ENCODE peak calls at places on chromosome 2, in four cellular contexts. Q, X, R and Z are unnamed samples.

GRCh38 chr2:45614871-45615270 is 3.8 kb upstream of the SRBD1 start:
- DNase-seq in Q (no peak), X (no peak), R (no peak), Z (no peak)

GRCh38 chr2:232522014-232522854 is 2.0 kb downstream of the PRSS56 start:
- DNase-seq in Q (no peak), X (peak), R (peak), Z (peak)

GRCh38 chr2:13550832-13551231 is 834.1 kb downstream of the TRIB2 start:
- DNase-seq in Q (no peak), X (no peak), R (no peak), Z (no peak)

GRCh38 chr2:203808041-203808750 is 59.4 kb upstream of the CTLA4 start:
- DNase-seq in Q (peak), X (no peak), R (no peak), Z (peak)

GRCh38 chr2:125296742-125297141 is 1271.7 kb downstream of the CNTNAP5 start:
- DNase-seq in Q (no peak), X (no peak), R (no peak), Z (no peak)

GRCh38 chr2:108399479-108399878 is 21.7 kb downstream of the SULT1C4 start:
- DNase-seq in Q (no peak), X (no peak), R (no peak), Z (no peak)

GRCh38 chr2:233387667-233388528 is 33.6 kb downstream of the DGKD start:
- DNase-seq in Q (peak), X (no peak), R (no peak), Z (peak)

GRCh38 chr2:96533292-96534073 is 3.1 kb upstream of the ARID5A start:
- DNase-seq in Q (peak), X (no peak), R (no peak), Z (no peak)

GRCh38 chr2:13006829-13007715 is 290.3 kb downstream of the TRIB2 start:
- DNase-seq in Q (peak), X (peak), R (peak), Z (peak)

GRCh38 chr2:15122915-15123314 is 438.2 kb downstream of the NBAS start:
- DNase-seq in Q (no peak), X (no peak), R (no peak), Z (no peak)

GRCh38 chr2:120819720-120820210 is 84.1 kb downstream of the GLI2 start:
- DNase-seq in Q (no peak), X (no peak), R (no peak), Z (no peak)

GRCh38 chr2:231017250-231017636 is 20.1 kb upstream of the C2orf72 start:
- DNase-seq in Q (no peak), X (no peak), R (no peak), Z (no peak)

GRCh38 chr2:12819721-12820120 is 103.0 kb downstream of the TRIB2 start:
- DNase-seq in Q (no peak), X (no peak), R (no peak), Z (no peak)

GRCh38 chr2:38371235-38371634 is 5.8 kb downstream of the ATL2 start:
- DNase-seq in Q (no peak), X (no peak), R (no peak), Z (no peak)

GRCh38 chr2:48205137-48205798 is 299.0 kb upstream of the FBXO11 start:
- DNase-seq in Q (no peak), X (no peak), R (peak), Z (peak)

GRCh38 chr2:12052771-12053170 is 306.3 kb downstream of the LPIN1 start:
- DNase-seq in Q (no peak), X (no peak), R (no peak), Z (no peak)

GRCh38 chr2:108536133-108536780 is 2.0 kb downstream of the LIMS1 start:
- DNase-seq in Q (peak), X (no peak), R (no peak), Z (no peak)

GRCh38 chr2:43199492-43200481 is 26.6 kb downstream of the ZFP36L2 start:
- DNase-seq in Q (no peak), X (no peak), R (no peak), Z (no peak)

GRCh38 chr2:70954886-70955285 is 19.2 kb downstream of the ATP6V1B1 start:
- DNase-seq in Q (no peak), X (no peak), R (no peak), Z (no peak)

GRCh38 chr2:54461251-54461650 is 5.1 kb downstream of the SPTBN1 start:
- DNase-seq in Q (no peak), X (no peak), R (no peak), Z (no peak)

GRCh38 chr2:61967262-61967661 is 61.8 kb downstream of the COMMD1 start:
- DNase-seq in Q (no peak), X (no peak), R (no peak), Z (no peak)

GRCh38 chr2:230512955-230513748 is 97.2 kb downstream of the SP100 start:
- DNase-seq in Q (peak), X (no peak), R (no peak), Z (no peak)

GRCh38 chr2:50492452-50492851 is 539.5 kb downstream of the NRXN1 start:
- DNase-seq in Q (peak), X (no peak), R (peak), Z (peak)

GRCh38 chr2:174484573-174484972 is 2.3 kb downstream of the GPR155 start:
- DNase-seq in Q (no peak), X (no peak), R (no peak), Z (peak)

GRCh38 chr2:215680605-215681598 is 245.0 kb upstream of the FN1 start:
- DNase-seq in Q (peak), X (no peak), R (no peak), Z (no peak)

GRCh38 chr2:67880291-67880761 is 182.5 kb downstream of the C1D start:
- DNase-seq in Q (peak), X (no peak), R (no peak), Z (peak)